ENCODE peak calls at places on chromosomes 3 and 15, in ten cellular contexts. G is MM.1S, I is right atrium auricular region, F is tibial nerve, Z is skeletal muscle cell, W is sciatic nerve, T is anterior cingulate cortex, B is psoas muscle, L is GM12892, P is transverse colon. S is an unnamed sample.

GRCh38 chr3:183698760-183699159 is 1.2 kb downstream of the YEATS2 start:
- DNase-seq in L (no peak), T (peak; percentile 8), Z (no peak), B (no peak), F (peak; percentile 14), G (peak; percentile 43), P (peak; percentile 14), I (no peak), W (no peak), S (peak; percentile 17)

GRCh38 chr15:61798631-61799030 is 261.6 kb downstream of the VPS13C start:
- DNase-seq in L (no peak), T (no peak), I (no peak), B (no peak), P (no peak), G (no peak), F (no peak), W (no peak), Z (no peak), S (no peak)

GRCh38 chr15:95996494-95996893 is 334.0 kb upstream of the NR2F2 start:
- DNase-seq in W (no peak), I (no peak), Z (no peak), B (no peak), P (no peak), L (no peak), T (no peak), G (no peak), F (no peak), S (peak; percentile 69)

GRCh38 chr3:59192473-59192872 is 142.6 kb upstream of the CFAP20DC start:
- DNase-seq in P (no peak), G (no peak), W (no peak), F (no peak), I (no peak), Z (peak; percentile 18), B (no peak), L (no peak), T (no peak), S (peak; percentile 93)

GRCh38 chr3:193520738-193521137 is 34.0 kb downstream of the ATP13A4 start:
- DNase-seq in I (no peak), Z (no peak), L (no peak), G (no peak), B (no peak), T (no peak), P (no peak), F (no peak), W (no peak), S (no peak)

GRCh38 chr15:50773389-50773788 is 7.9 kb upstream of the SPPL2A start:
- DNase-seq in F (no peak), L (no peak), B (no peak), Z (no peak), W (no peak), P (no peak), I (no peak), T (no peak), G (no peak), S (no peak)

GRCh38 chr3:109356442-109357155 is 19.3 kb upstream of the DPPA4 start:
- DNase-seq in Z (no peak), F (no peak), P (no peak), I (no peak), G (no peak), T (no peak), W (no peak), L (no peak), B (no peak), S (no peak)

GRCh38 chr15:57565326-57565725 is 26.4 kb upstream of the MYZAP start:
- DNase-seq in I (no peak), T (no peak), W (no peak), Z (no peak), L (no peak), B (no peak), G (no peak), P (peak; percentile 66), F (no peak), S (no peak)

GRCh38 chr3:16801698-16802097 is 83.1 kb upstream of the PLCL2 start:
- DNase-seq in W (no peak), P (no peak), G (peak; percentile 44), L (no peak), T (no peak), F (no peak), I (no peak), B (no peak), Z (peak; percentile 11), S (peak; percentile 46)

GRCh38 chr15:67067161-67067853 is 1.9 kb downstream of the SMAD3 start:
- DNase-seq in Z (no peak), L (no peak), W (no peak), G (no peak), I (no peak), F (no peak), B (no peak), P (no peak), T (no peak), S (no peak)

GRCh38 chr3:195221015-195221853 is 49.7 kb downstream of the XXYLT1 start:
- DNase-seq in I (no peak), G (no peak), W (no peak), L (no peak), P (no peak), T (no peak), Z (no peak), B (peak; percentile 40), F (no peak), S (no peak)

GRCh38 chr15:91182096-91182495 is 82.0 kb downstream of the SV2B start:
- DNase-seq in F (no peak), W (no peak), I (no peak), B (no peak), G (peak; percentile 75), T (no peak), P (no peak), Z (no peak), L (no peak), S (no peak)

GRCh38 chr3:107065094-107065861 is 312.0 kb upstream of the CCDC54 start:
- DNase-seq in B (peak; percentile 15), L (no peak), G (no peak), T (peak; percentile 26), F (peak; percentile 19), Z (no peak), W (peak; percentile 65), P (no peak), I (no peak), S (no peak)

GRCh38 chr3:43455233-43455632 is 166.6 kb downstream of the ANO10 start:
- DNase-seq in P (no peak), Z (peak; percentile 5), G (no peak), T (no peak), I (no peak), F (no peak), B (no peak), L (no peak), W (no peak), S (peak; percentile 73)

GRCh38 chr3:11717768-11718581 is 74.3 kb upstream of the VGLL4 start:
- DNase-seq in L (no peak), W (no peak), Z (no peak), F (peak; percentile 12), G (no peak), B (no peak), T (no peak), I (no peak), P (no peak), S (peak; percentile 42)

GRCh38 chr15:101389362-101389761 is 94.3 kb upstream of the SNRPA1 start:
- DNase-seq in F (no peak), G (no peak), L (no peak), B (no peak), I (no peak), W (no peak), P (no peak), T (no peak), Z (no peak), S (no peak)

GRCh38 chr3:60417590-60417989 is 833.7 kb downstream of the FHIT start:
- DNase-seq in G (no peak), W (no peak), F (no peak), Z (no peak), L (no peak), T (no peak), I (no peak), P (no peak), B (no peak), S (no peak)